ENCODE peak calls at places on chromosomes 3 and 15, in four cellular contexts. B, X, G and P are unnamed samples.

GRCh38 chr3:35565048-35565447 is 74.3 kb upstream of the ARPP21 start:
- DNase-seq in B (no peak), X (no peak), G (no peak), P (no peak)

GRCh38 chr3:128577711-128578110 is 72.9 kb downstream of the RPN1 start:
- DNase-seq in B (no peak), X (no peak), G (no peak), P (no peak)

GRCh38 chr3:38354588-38355344 is 8.2 kb downstream of the XYLB start:
- DNase-seq in B (no peak), X (peak), G (no peak), P (no peak)

GRCh38 chr3:104604326-104605010 is 762.2 kb upstream of the ALCAM start:
- DNase-seq in B (peak), X (peak), G (no peak), P (no peak)

GRCh38 chr15:37004981-37005735 is 95.2 kb downstream of the MEIS2 start:
- DNase-seq in B (no peak), X (no peak), G (no peak), P (no peak)

GRCh38 chr15:48332642-48333034 is 1.4 kb downstream of the DUT start:
- DNase-seq in B (no peak), X (no peak), G (no peak), P (no peak)

GRCh38 chr3:120153294-120153693 is 59.0 kb upstream of the GSK3B start:
- DNase-seq in B (peak), X (peak), G (no peak), P (no peak)

GRCh38 chr3:142735462-142735861 is 11.6 kb downstream of the TRPC1 start:
- DNase-seq in B (no peak), X (no peak), G (no peak), P (no peak)

GRCh38 chr3:125051205-125051604 is 4.6 kb downstream of the HEG1 start:
- DNase-seq in B (no peak), X (no peak), G (no peak), P (no peak)

GRCh38 chr15:40928975-40929729 is at the start of gene DLL4:
- DNase-seq in B (peak), X (peak), G (no peak), P (peak)

GRCh38 chr15:45611305-45611704 is 23.5 kb upstream of the SQOR start:
- DNase-seq in B (peak), X (peak), G (no peak), P (no peak)

GRCh38 chr3:73056365-73057150 is 4.9 kb upstream of the EBLN2 start:
- DNase-seq in B (no peak), X (peak), G (no peak), P (no peak)

GRCh38 chr15:67048281-67049279 is 16.8 kb upstream of the SMAD3 start:
- DNase-seq in B (peak), X (peak), G (no peak), P (no peak)

DNA sequence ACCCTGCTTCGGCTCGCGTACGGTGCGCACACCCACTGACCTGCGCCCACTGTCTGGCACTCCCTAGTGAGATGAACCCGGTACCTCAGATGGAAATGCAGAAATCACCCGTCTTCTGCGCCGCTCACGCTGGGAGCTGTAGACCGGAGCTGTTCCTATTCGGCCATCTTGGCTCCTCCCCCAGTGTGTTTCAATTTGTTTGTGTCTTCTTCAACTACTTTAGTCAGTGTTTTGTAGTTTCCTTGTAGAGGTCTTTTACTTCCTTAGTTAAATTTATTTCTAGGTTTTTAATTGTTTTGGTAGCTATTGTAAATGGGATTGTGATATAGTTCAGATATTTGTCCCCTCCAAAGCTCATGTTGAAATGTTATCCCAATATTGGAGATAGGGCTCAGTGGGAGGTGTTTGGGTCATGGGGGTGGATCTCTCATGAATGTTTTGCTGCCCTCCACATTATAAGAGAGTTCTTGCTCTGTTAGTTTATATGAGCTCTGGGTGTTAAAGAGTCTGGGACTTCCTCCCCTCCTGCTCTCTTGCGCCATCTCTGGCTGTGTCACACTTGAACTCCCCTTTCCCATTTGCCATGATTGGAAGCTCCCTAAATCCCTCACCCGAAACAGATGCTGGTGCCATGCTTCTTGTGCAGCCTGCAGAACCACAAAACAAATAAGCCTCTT is 304.4 kb downstream of the DOCK3 start:
- DNase-seq in B (no peak), X (no peak), G (no peak), P (no peak)
- TF ChIP-seq CTCF in B (no peak), X (no peak), G (no peak), P (no peak)

DNA sequence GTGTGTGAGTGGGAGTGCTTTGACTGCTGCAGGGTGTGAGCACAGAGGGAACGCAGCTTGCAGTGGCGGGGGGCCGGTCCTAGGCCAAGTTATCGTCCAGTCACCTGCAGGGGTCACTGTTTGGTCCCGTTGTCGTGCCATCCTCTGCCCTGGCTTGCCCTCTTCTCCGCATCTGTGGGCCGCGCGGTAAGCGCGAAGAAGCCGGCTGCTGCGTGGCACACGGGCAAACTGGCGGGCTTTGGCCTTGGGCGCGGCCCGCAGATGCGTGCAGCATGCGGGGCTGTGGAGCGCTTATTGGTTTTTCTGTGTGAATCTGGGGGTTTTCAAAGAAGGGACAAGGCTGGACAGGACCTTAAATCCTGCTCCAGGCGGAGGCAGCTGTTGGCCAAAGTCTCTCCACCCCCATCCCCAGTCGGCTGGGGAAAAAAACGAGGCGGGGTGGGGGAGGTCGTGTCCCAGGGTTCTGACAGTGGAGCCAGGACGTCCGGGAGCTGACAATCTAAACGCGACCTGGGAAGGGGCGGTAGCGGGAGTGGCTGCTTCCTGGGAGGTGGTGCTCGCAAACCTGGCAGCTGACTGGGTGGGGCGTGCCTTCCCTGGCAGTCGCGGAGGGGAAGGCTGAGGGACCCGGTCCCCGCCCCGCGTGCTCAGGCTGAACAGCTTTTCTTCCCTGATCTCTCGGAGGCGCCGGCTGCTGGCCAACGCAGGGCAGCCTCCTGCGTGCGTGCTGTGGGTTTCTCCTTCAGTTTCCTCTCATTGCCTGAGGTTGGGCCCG is 39.7 kb upstream of the VEPH1 start:
- DNase-seq in B (peak), X (peak), G (no peak), P (no peak)
- TF ChIP-seq CTCF in B (peak), X (peak), G (no peak), P (no peak)

GRCh38 chr15:49619226-49619625 is 1.4 kb downstream of the FAM227B start:
- DNase-seq in B (no peak), X (no peak), G (no peak), P (no peak)

GRCh38 chr15:49621327-49622210 is 721 bp downstream of the DTWD1 start:
- DNase-seq in B (no peak), X (peak), G (no peak), P (no peak)

GRCh38 chr15:49620174-49620573 is 444 bp downstream of the FAM227B start:
- DNase-seq in B (peak), X (peak), G (no peak), P (no peak)

GRCh38 chr15:49622561-49622960 is 1.7 kb downstream of the DTWD1 start:
- DNase-seq in B (no peak), X (peak), G (no peak), P (no peak)

GRCh38 chr15:49620658-49621326 is at the start of the genes DTWD1 and FAM227B:
- DNase-seq in B (peak), X (peak), G (peak), P (peak)
- TF ChIP-seq CTCF in B (no peak), X (peak), G (no peak), P (no peak)

DNA sequence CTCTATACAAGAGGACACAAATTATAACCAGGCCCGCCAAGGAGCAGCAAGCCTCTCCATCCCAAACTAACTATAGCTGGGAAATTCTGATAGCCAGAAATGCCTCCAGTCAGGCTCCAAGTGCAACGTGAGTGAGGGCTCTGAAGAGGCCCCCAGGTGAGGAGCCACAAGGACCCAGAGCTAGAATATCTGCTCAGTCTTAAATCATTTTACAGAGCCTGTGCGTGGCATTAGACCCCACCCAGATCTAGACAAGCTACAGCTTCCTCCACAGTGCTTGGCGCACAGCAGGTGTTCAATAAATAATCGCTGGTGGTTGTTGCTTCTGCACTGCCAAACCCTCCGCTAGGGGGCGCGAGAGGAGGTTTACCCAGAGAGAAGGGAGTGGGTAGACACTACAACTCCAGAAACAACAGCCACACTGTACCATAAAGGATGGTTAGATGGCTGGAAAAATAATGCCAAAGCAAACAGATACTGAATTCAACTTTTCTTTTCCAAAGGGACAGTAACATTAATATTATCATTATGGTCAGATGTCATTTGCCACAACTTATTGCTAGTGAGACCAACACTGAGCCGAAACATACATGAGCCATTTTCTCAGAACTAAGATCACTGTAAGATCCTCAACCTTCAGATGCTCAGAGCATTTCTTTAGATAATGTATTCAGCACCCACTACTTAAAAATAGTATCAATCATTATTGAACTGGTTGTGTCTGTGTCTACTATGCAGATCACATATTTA is 44.5 kb downstream of the ZIC4 start:
- DNase-seq in B (no peak), X (peak), G (no peak), P (no peak)
- TF ChIP-seq CTCF in B (peak), X (peak), G (no peak), P (no peak)

GRCh38 chr3:172290457-172290856 is 157.8 kb downstream of the GHSR start:
- DNase-seq in B (no peak), X (no peak), G (no peak), P (no peak)

GRCh38 chr3:172288625-172289024 is 159.6 kb downstream of the GHSR start:
- DNase-seq in B (no peak), X (no peak), G (no peak), P (no peak)

GRCh38 chr3:172287811-172288477 is 160.3 kb downstream of the GHSR start:
- DNase-seq in B (no peak), X (no peak), G (no peak), P (no peak)

GRCh38 chr3:172291650-172292049 is 156.6 kb downstream of the GHSR start:
- DNase-seq in B (no peak), X (no peak), G (no peak), P (no peak)

DNA sequence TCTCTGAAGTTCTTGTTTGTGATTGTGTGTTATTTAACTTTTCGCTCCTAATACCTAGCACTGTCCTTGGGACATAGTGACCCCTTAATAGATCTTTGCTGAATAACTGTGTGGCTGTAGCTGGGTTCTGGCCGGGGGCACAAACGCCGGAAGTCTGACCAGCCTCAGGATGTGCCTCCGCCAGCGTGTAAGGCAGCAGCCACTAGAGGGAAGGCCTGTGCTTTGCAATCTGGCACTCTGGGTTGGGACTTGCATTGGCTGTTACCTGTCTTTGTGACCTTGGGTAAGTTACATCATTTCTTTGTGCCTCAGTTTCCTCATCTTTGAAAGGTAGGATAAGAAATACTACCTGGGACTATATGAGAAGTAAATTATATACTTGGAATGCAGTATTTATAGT is 158.7 kb downstream of the GHSR start:
- DNase-seq in B (no peak), X (no peak), G (no peak), P (no peak)
- TF ChIP-seq CTCF in B (no peak), X (peak), G (no peak), P (no peak)

DNA sequence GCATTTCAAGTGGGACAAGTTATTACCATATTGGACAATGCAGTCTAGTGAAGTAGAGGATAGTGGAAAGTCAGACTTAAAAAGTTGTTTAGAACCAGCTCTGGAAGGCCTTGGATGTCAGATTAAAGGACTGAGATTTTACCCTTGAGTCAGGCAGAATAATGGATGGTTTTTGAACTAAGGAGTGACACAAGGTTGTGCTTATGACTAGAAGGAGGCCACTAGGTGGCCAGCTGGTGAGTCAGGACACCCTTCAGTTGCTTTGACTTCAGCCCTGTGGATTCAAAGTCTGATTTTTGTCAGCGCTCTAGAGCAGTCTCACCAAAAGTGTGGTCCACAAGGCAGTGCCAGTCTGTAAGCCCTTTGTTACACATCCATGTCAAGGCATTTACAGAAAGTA is 3.8 kb upstream of the GABPB1 start:
- DNase-seq in B (no peak), X (peak), G (no peak), P (no peak)
- TF ChIP-seq CTCF in B (peak), X (peak), G (no peak), P (no peak)

DNA sequence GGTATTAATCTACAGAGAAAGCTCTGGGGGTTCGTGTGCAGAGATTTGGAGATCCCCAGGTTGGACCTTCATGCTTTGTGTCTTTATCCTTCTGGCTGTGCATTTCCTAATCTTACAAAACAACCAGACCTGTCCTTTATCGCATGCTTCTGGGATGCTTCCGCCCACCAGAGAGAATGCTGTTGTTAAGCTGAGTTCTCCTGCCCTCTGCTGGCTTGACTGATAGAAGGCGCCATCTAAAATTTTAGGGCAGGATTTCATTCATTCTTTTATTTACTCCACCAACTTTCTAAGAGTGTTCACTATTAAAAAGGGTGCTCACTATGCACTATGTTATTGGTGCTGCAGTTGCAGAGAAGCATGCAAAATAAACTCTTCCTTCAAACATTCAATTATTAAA is 8.7 kb upstream of the SST start:
- DNase-seq in B (no peak), X (peak), G (no peak), P (no peak)
- TF ChIP-seq CTCF in B (peak), X (peak), G (no peak), P (no peak)

GRCh38 chr3:15681668-15682067 is 80.1 kb downstream of the BTD start:
- DNase-seq in B (no peak), X (no peak), G (no peak), P (no peak)
- TF ChIP-seq CTCF in B (no peak), X (no peak), G (no peak), P (no peak)